ENCODE peak calls at places on chromosomes 1 and 21, in six cellular contexts. M, Z, N, R, E and O are unnamed samples.

GRCh38 chr1:163706915-163707314 is 385.2 kb downstream of the NUF2 start:
- DNase-seq in M (no peak), Z (no peak), N (no peak), R (no peak), E (no peak), O (no peak)

GRCh38 chr1:46533179-46533864 is 18.1 kb downstream of the KNCN start:
- DNase-seq in M (peak; percentile 75), Z (peak; percentile 27), N (no peak), R (peak; percentile 56), E (peak; percentile 45), O (no peak)

GRCh38 chr1:84708031-84708430 is 17.8 kb upstream of the SSX2IP start:
- DNase-seq in M (no peak), Z (no peak), N (no peak), R (no peak), E (no peak), O (no peak)

GRCh38 chr21:17668479-17668878 is 55.8 kb upstream of the BTG3 start:
- DNase-seq in M (no peak), Z (no peak), N (no peak), R (no peak), E (no peak), O (no peak)

GRCh38 chr1:181608951-181609350 is 125.6 kb downstream of the CACNA1E start:
- DNase-seq in M (no peak), Z (no peak), N (no peak), R (no peak), E (no peak), O (no peak)

GRCh38 chr21:32524010-32524719 is 61.2 kb downstream of the TCP10L start:
- DNase-seq in M (no peak), Z (no peak), N (no peak), R (no peak), E (peak; percentile 94), O (no peak)

GRCh38 chr1:53473463-53473862 is 14.3 kb downstream of the DMRTB1 start:
- DNase-seq in M (no peak), Z (no peak), N (no peak), R (no peak), E (no peak), O (no peak)

GRCh38 chr1:1680031-1680911 is 12.3 kb downstream of the SLC35E2B start:
- DNase-seq in M (peak; percentile 50), Z (no peak), N (no peak), R (no peak), E (no peak), O (no peak)

GRCh38 chr1:31583082-31583994 is 7.0 kb downstream of the TINAGL1 start:
- DNase-seq in M (no peak), Z (no peak), N (no peak), R (no peak), E (no peak), O (no peak)

GRCh38 chr1:169161512-169162194 is 55.2 kb downstream of the ATP1B1 start:
- DNase-seq in M (no peak), Z (no peak), N (peak; percentile 19), R (no peak), E (no peak), O (no peak)

GRCh38 chr1:202049129-202049528 is 38.7 kb downstream of the ELF3 start:
- DNase-seq in M (no peak), Z (no peak), N (no peak), R (peak; percentile 90), E (no peak), O (no peak)

GRCh38 chr1:77511440-77511840 is 171.0 kb downstream of the ZZZ3 start:
- DNase-seq in M (no peak), Z (no peak), N (no peak), R (no peak), E (peak; percentile 86), O (no peak)

GRCh38 chr1:224359207-224359606 is 2.5 kb downstream of the CNIH4 start:
- DNase-seq in M (no peak), Z (no peak), N (no peak), R (no peak), E (no peak), O (no peak)

GRCh38 chr1:115854005-115854404 is 13.1 kb upstream of the NHLH2 start:
- DNase-seq in M (no peak), Z (no peak), N (no peak), R (no peak), E (no peak), O (no peak)

GRCh38 chr1:83692524-83693336 is 306.2 kb downstream of the TTLL7 start:
- DNase-seq in M (no peak), Z (peak; percentile 5), N (no peak), R (peak; percentile 63), E (peak; percentile 33), O (peak; percentile 29)

GRCh38 chr1:206517784-206518183 is 10.5 kb downstream of the RASSF5 start:
- DNase-seq in M (peak; percentile 12), Z (no peak), N (no peak), R (peak; percentile 36), E (no peak), O (peak; percentile 98)

GRCh38 chr1:46303872-46304326 is 401 bp downstream of the UQCRH start:
- DNase-seq in M (no peak), Z (no peak), N (no peak), R (no peak), E (no peak), O (no peak)

GRCh38 chr1:154546264-154547043 is 12.0 kb downstream of the UBE2Q1 start:
- DNase-seq in M (peak; percentile 57), Z (peak; percentile 24), N (peak; percentile 63), R (peak; percentile 80), E (no peak), O (peak; percentile 91)

GRCh38 chr1:31785020-31785946 is 21.1 kb upstream of the ADGRB2 start:
- DNase-seq in M (peak; percentile 52), Z (no peak), N (no peak), R (no peak), E (no peak), O (peak; percentile 3)

GRCh38 chr1:207081106-207081505 is 7.6 kb upstream of the C4BPB start:
- DNase-seq in M (no peak), Z (no peak), N (no peak), R (no peak), E (no peak), O (no peak)

GRCh38 chr1:54413295-54413694 is 7.1 kb upstream of the SSBP3 start:
- DNase-seq in M (peak; percentile 70), Z (no peak), N (no peak), R (no peak), E (no peak), O (no peak)

GRCh38 chr1:104018922-104019674 is 269.4 kb downstream of the AMY1C start:
- DNase-seq in M (no peak), Z (no peak), N (no peak), R (no peak), E (no peak), O (no peak)

GRCh38 chr1:89931950-89932349 is 63.0 kb upstream of the ZNF326 start:
- DNase-seq in M (no peak), Z (no peak), N (no peak), R (no peak), E (no peak), O (no peak)

GRCh38 chr1:98305362-98305761 is 356.2 kb upstream of the SNX7 start:
- DNase-seq in M (no peak), Z (no peak), N (no peak), R (no peak), E (no peak), O (no peak)

GRCh38 chr1:104648269-104648691 is 898.6 kb downstream of the AMY1C start:
- DNase-seq in M (no peak), Z (no peak), N (no peak), R (peak; percentile 49), E (no peak), O (peak; percentile 48)

GRCh38 chr21:46503922-46504539 is 45.3 kb downstream of the DIP2A start:
- DNase-seq in M (no peak), Z (no peak), N (no peak), R (no peak), E (no peak), O (peak; percentile 28)

GRCh38 chr1:198876371-198876871 is 237.6 kb downstream of the PTPRC start:
- DNase-seq in M (no peak), Z (no peak), N (no peak), R (no peak), E (no peak), O (no peak)

GRCh38 chr1:86207323-86207722 is 50.8 kb upstream of the COL24A1 start:
- DNase-seq in M (no peak), Z (no peak), N (no peak), R (no peak), E (peak; percentile 96), O (no peak)
- H3K27ac ChIP-seq in M (no peak overlapping the region), Z (no peak overlapping the region), N (no peak overlapping the region), R (no peak overlapping the region), E (peak overlapping the region; percentile 5), O (no peak overlapping the region)

GRCh38 chr1:44101356-44101755 is 17.3 kb upstream of the KLF17 start:
- DNase-seq in M (no peak), Z (no peak), N (no peak), R (no peak), E (peak; percentile 45), O (no peak)

GRCh38 chr1:44100183-44100582 is 18.4 kb upstream of the KLF17 start:
- DNase-seq in M (no peak), Z (no peak), N (no peak), R (no peak), E (no peak), O (no peak)

GRCh38 chr1:44108241-44108640 is 10.4 kb upstream of the KLF17 start:
- DNase-seq in M (no peak), Z (no peak), N (no peak), R (no peak), E (peak; percentile 78), O (no peak)

GRCh38 chr1:44105810-44106209 is 12.8 kb upstream of the KLF17 start:
- DNase-seq in M (no peak), Z (no peak), N (no peak), R (no peak), E (no peak), O (no peak)

DNA sequence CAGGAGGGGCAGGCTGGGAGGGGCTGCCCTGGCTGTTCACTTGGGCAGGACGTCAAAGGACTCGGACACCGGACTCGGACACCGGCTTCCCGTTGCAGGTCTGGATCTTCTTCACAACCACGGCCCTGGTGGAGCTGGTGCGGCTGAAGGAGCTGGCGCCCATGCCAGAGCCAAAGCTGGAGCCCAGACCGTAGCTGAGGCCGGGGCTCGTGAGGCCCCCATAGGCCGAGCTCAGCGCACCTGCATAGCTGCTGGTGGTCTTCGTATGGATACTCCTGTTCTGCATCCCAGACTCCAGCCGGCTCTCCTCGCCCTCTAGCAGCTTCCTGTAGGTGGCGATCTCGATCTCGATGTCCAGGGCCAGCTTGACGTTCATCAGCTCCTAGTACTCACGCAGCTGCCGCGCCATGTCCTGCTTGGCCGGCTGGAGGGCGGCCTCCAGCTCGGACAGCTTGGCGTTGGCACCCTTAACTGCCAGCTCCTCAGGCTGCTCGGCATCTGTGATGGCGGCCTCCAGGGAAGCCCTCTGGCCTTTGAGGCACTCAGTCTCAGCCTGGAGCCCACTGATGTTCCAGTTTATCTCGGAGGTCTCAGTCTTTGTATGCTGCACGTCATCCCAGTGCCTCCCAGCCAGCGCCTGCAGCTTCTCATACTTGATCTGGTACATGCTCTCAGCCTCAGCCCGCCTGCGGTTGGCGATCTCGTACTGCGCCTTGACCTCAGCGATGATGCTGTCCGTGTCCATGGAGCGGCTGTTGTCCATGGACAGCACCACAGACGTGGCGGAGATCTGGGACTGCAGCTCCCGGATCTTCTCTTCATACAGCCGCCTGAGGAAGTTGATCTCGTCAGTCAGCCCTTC is 15.1 kb upstream of the KLF17 start:
- DNase-seq in M (no peak), Z (no peak), N (peak; percentile 18), R (peak; percentile 29), E (no peak), O (peak; percentile 85)
- TF ChIP-seq CTCF in M (no peak), Z (no peak), N (peak; percentile 64), R (no peak), E (no peak), O (peak; percentile 79)

GRCh38 chr1:11000526-11000925 is 11.9 kb upstream of the TARDBP start:
- DNase-seq in M (no peak), Z (no peak), N (no peak), R (no peak), E (no peak), O (no peak)
- H3K27ac ChIP-seq in M (no peak overlapping the region), Z (no peak overlapping the region), N (no peak overlapping the region), R (no peak overlapping the region), E (no peak overlapping the region), O (no peak overlapping the region)

GRCh38 chr1:24555591-24556413 is at the start of gene NCMAP:
- DNase-seq in M (no peak), Z (peak; percentile 46), N (peak; percentile 10), R (peak; percentile 51), E (no peak), O (peak; percentile 45)
- TF ChIP-seq CTCF in M (no peak), Z (no peak), N (peak; percentile 8), R (no peak), E (no peak), O (peak; percentile 3)